ENCODE peak calls at places on chromosomes 5 and 9, in ten cellular contexts. D is psoas muscle, U is HCT116, L is cardiac muscle cell, O is IMR-90, J is ovary, W is DND-41, X is GM12878, T is MM.1S, V is HepG2. I is an unnamed sample.

GRCh38 chr9:113755433-113755832 is 120.7 kb upstream of the ZNF618 start:
- DNase-seq in D (no peak), U (no peak), L (no peak), O (no peak), J (no peak), W (no peak), X (no peak), T (no peak), V (no peak), I (no peak)

GRCh38 chr9:89519393-89519805 is 21.5 kb upstream of the SEMA4D start:
- DNase-seq in D (peak; percentile 62), U (peak; percentile 26), L (no peak), O (peak; percentile 42), J (no peak), W (no peak), X (no peak), T (peak; percentile 45), V (peak; percentile 26), I (no peak)

GRCh38 chr9:130295431-130295830 is 29.9 kb downstream of the HMCN2 start:
- DNase-seq in D (no peak), U (no peak), L (no peak), O (no peak), J (no peak), W (no peak), X (no peak), T (no peak), V (no peak), I (no peak)

GRCh38 chr5:77885501-77885900 is 109.4 kb upstream of the TBCA start:
- DNase-seq in D (no peak), U (no peak), L (no peak), O (no peak), J (no peak), W (no peak), X (no peak), T (no peak), V (no peak), I (no peak)

GRCh38 chr5:148796931-148797330 is 29.5 kb upstream of the ADRB2 start:
- DNase-seq in D (no peak), U (no peak), L (no peak), O (no peak), J (no peak), W (no peak), X (no peak), T (no peak), V (no peak), I (no peak)

GRCh38 chr9:87107072-87107471 is 159.8 kb upstream of the GAS1 start:
- DNase-seq in D (no peak), U (no peak), L (no peak), O (peak; percentile 29), J (no peak), W (no peak), X (no peak), T (no peak), V (no peak), I (no peak)

GRCh38 chr9:128494108-128494742 is 10.3 kb upstream of the GLE1 start:
- DNase-seq in D (peak; percentile 58), U (no peak), L (no peak), O (no peak), J (peak; percentile 63), W (no peak), X (no peak), T (no peak), V (no peak), I (no peak)

GRCh38 chr9:112925058-112925641 is 34.5 kb upstream of the SLC46A2 start:
- DNase-seq in D (no peak), U (peak; percentile 39), L (peak; percentile 51), O (peak; percentile 23), J (no peak), W (no peak), X (no peak), T (peak; percentile 10), V (peak; percentile 45), I (no peak)

GRCh38 chr9:94286056-94286455 is 27.0 kb downstream of the ZNF169 start:
- DNase-seq in D (no peak), U (no peak), L (no peak), O (no peak), J (no peak), W (no peak), X (no peak), T (no peak), V (no peak), I (no peak)

GRCh38 chr5:88662801-88663360 is 220.1 kb downstream of the MEF2C start:
- DNase-seq in D (no peak), U (no peak), L (no peak), O (no peak), J (no peak), W (no peak), X (no peak), T (no peak), V (no peak), I (no peak)
- H3K27me3 ChIP-seq in D (peaks cover 100% of the 10 kb centered on the region), U (no peaks in the 10 kb centered on the region), L (peaks cover 96% of the 10 kb centered on the region), O (peaks cover 60% of the 10 kb centered on the region), J (no peaks in the 10 kb centered on the region), W (no peaks in the 10 kb centered on the region), X (no peaks in the 10 kb centered on the region), T (no peaks in the 10 kb centered on the region), V (peaks cover 18% of the 10 kb centered on the region), I (no peaks in the 10 kb centered on the region)

DNA sequence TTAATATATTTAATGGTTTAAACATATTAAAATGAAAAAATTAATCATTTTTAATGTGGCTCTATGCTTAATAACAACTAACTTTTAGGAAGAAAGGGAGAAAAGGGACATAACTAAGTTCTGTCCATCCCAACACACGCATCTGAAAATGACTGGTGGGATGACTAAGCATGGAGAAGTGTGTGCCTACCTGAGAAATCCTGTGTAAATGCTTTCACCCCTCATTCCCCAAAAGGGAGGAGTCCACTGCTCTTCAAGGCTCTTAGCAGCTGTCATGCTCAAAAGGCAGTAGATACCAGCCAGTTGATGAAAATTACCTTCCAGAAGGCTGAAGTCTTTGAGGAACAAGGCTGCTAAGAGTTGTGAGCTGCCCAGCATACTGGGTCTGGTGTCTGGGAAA is 130.9 kb downstream of the NFIB start:
- DNase-seq in D (no peak), U (no peak), L (no peak), O (no peak), J (no peak), W (no peak), X (no peak), T (no peak), V (no peak), I (no peak)
- TF ChIP-seq CTCF in D (no peak), U (no peak), L (no peak), O (no peak), J (no peak), W (no peak), X (no peak), T (no peak), V (no peak), I (no peak)

DNA sequence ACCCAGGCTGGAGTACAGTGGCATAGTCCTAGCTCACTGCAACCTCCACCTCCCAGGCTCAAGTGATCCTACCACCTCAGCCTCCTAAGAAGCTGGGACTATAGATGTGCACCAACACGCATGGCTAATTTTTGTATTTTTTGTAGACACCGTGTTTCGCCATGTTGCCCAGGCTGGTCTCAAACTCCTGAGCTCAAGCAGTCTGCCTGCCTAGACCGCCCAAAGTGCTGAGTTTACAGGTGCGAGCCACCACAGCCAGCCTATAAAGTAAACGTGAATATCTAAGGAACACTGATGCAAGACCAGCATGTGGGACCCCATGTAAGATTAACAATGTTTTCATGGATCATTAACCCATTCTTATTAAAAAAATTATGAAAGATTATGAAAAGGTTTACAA is 15.9 kb downstream of the ANXA2R start:
- DNase-seq in D (no peak), U (no peak), L (no peak), O (no peak), J (no peak), W (no peak), X (no peak), T (no peak), V (no peak), I (no peak)
- H3K27me3 ChIP-seq in D (no peaks in the 10 kb centered on the region), U (no peaks in the 10 kb centered on the region), L (peaks cover 96% of the 10 kb centered on the region), O (no peaks in the 10 kb centered on the region), J (no peaks in the 10 kb centered on the region), W (no peaks in the 10 kb centered on the region), X (no peaks in the 10 kb centered on the region), T (no peaks in the 10 kb centered on the region), V (no peaks in the 10 kb centered on the region), I (peaks cover 49% of the 10 kb centered on the region)

GRCh38 chr5:152466079-152466745 is 61.1 kb upstream of the NMUR2 start:
- DNase-seq in D (no peak), U (no peak), L (peak; percentile 43), O (no peak), J (no peak), W (no peak), X (no peak), T (no peak), V (no peak), I (no peak)

GRCh38 chr5:152456815-152457443 is 51.9 kb upstream of the NMUR2 start:
- DNase-seq in D (no peak), U (no peak), L (no peak), O (no peak), J (no peak), W (no peak), X (no peak), T (peak; percentile 16), V (no peak), I (no peak)

GRCh38 chr5:152464048-152464447 is 59.0 kb upstream of the NMUR2 start:
- DNase-seq in D (no peak), U (no peak), L (no peak), O (no peak), J (no peak), W (no peak), X (no peak), T (no peak), V (no peak), I (no peak)

GRCh38 chr5:152462021-152462721 is 57.1 kb upstream of the NMUR2 start:
- DNase-seq in D (no peak), U (no peak), L (no peak), O (no peak), J (no peak), W (no peak), X (no peak), T (no peak), V (no peak), I (no peak)
- TF ChIP-seq CTCF in D (no peak), U (no peak), L (peak; percentile 48), O (peak; percentile 14), J (no peak), W (no peak), X (peak; percentile 54), T (no peak), V (peak; percentile 44), I (no peak)

GRCh38 chr9:121601234-121601633 is 50.2 kb upstream of the DAB2IP start:
- DNase-seq in D (no peak), U (no peak), L (no peak), O (no peak), J (no peak), W (no peak), X (no peak), T (no peak), V (peak; percentile 44), I (no peak)
- H3K27me3 ChIP-seq in D (no peaks in the 10 kb centered on the region), U (no peaks in the 10 kb centered on the region), L (no peaks in the 10 kb centered on the region), O (peaks cover 3% of the 10 kb centered on the region), J (no peaks in the 10 kb centered on the region), W (no peaks in the 10 kb centered on the region), X (peaks cover 6% of the 10 kb centered on the region), T (peaks cover 10% of the 10 kb centered on the region), V (peaks cover 2% of the 10 kb centered on the region), I (no peaks in the 10 kb centered on the region)